ENCODE peak calls at places on chromosomes 6 and 20, in six cellular contexts. J is substantia nigra, Q is aorta, P is NCI-H1417, A is C1 segment of cervical spinal cord, R is heart right ventricle. L is an unnamed sample.

GRCh38 chr20:54794110-54794509 is 318.7 kb downstream of the DOK5 start:
- DNase-seq in J (no peak), Q (no peak), P (no peak), A (no peak), R (no peak), L (no peak)

GRCh38 chr20:14838663-14839650 is 501.5 kb upstream of the FLRT3 start:
- DNase-seq in J (no peak), Q (no peak), P (no peak), A (no peak), R (no peak), L (no peak)

GRCh38 chr6:54737247-54737646 is 109.3 kb upstream of the FAM83B start:
- DNase-seq in J (no peak), Q (no peak), P (no peak), A (no peak), R (no peak), L (no peak)

GRCh38 chr6:147099974-147100373 is 104.2 kb upstream of the STXBP5 start:
- DNase-seq in J (no peak), Q (no peak), P (no peak), A (no peak), R (no peak), L (no peak)

GRCh38 chr6:146361367-146361924 is 182.2 kb upstream of the RAB32 start:
- DNase-seq in J (no peak), Q (no peak), P (no peak), A (no peak), R (peak; percentile 32), L (no peak)

GRCh38 chr6:20708367-20709124 is 174.3 kb downstream of the CDKAL1 start:
- DNase-seq in J (no peak), Q (no peak), P (no peak), A (no peak), R (no peak), L (no peak)

GRCh38 chr6:31180500-31180899 is 10.0 kb upstream of the POU5F1 start:
- DNase-seq in J (peak; percentile 40), Q (peak; percentile 74), P (no peak), A (no peak), R (peak; percentile 91), L (peak; percentile 40)

GRCh38 chr20:59832406-59833156 is 100.9 kb downstream of the SYCP2 start:
- DNase-seq in J (no peak), Q (no peak), P (no peak), A (no peak), R (no peak), L (no peak)

GRCh38 chr20:49318430-49319203 is 40.8 kb upstream of the ZNFX1 start:
- DNase-seq in J (peak; percentile 12), Q (no peak), P (no peak), A (no peak), R (no peak), L (no peak)

GRCh38 chr6:104711371-104711770 is 148.3 kb downstream of the HACE1 start:
- DNase-seq in J (no peak), Q (no peak), P (peak; percentile 81), A (no peak), R (no peak), L (no peak)

GRCh38 chr20:38350879-38351775 is 4.8 kb downstream of the LBP start:
- DNase-seq in J (no peak), Q (peak; percentile 64), P (no peak), A (no peak), R (no peak), L (no peak)

GRCh38 chr6:25590986-25591385 is 61.0 kb upstream of the SCGN start:
- DNase-seq in J (no peak), Q (no peak), P (no peak), A (no peak), R (no peak), L (no peak)

GRCh38 chr6:61751986-61752385 is 534.0 kb downstream of the KHDRBS2 start:
- DNase-seq in J (no peak), Q (no peak), P (no peak), A (no peak), R (no peak), L (no peak)

GRCh38 chr6:73451166-73452106 is 661 bp downstream of the CGAS start:
- DNase-seq in J (peak; percentile 64), Q (peak; percentile 62), P (peak; percentile 38), A (peak; percentile 31), R (peak; percentile 35), L (no peak)

GRCh38 chr20:672975-673604 is 2.5 kb downstream of the SCRT2 start:
- DNase-seq in J (no peak), Q (no peak), P (no peak), A (no peak), R (no peak), L (no peak)

GRCh38 chr6:2209226-2209809 is 36.1 kb downstream of the GMDS start:
- DNase-seq in J (no peak), Q (no peak), P (peak; percentile 87), A (no peak), R (peak; percentile 20), L (no peak)

GRCh38 chr6:89693207-89693606 is 54.7 kb upstream of the LYRM2 start:
- DNase-seq in J (no peak), Q (no peak), P (no peak), A (no peak), R (no peak), L (no peak)

GRCh38 chr6:39076086-39076992 is 27.8 kb downstream of the GLP1R start:
- DNase-seq in J (no peak), Q (no peak), P (no peak), A (no peak), R (no peak), L (no peak)

GRCh38 chr6:21384211-21384610 is 209.3 kb upstream of the SOX4 start:
- DNase-seq in J (no peak), Q (no peak), P (no peak), A (no peak), R (no peak), L (no peak)

GRCh38 chr6:43972915-43973304 is 154.3 kb downstream of the MRPL14 start:
- DNase-seq in J (peak; percentile 64), Q (peak; percentile 94), P (no peak), A (no peak), R (peak; percentile 79), L (peak; percentile 80)

GRCh38 chr6:31896856-31897611 is 464 bp downstream of the EHMT2 start:
- DNase-seq in J (peak; percentile 45), Q (no peak), P (no peak), A (no peak), R (no peak), L (no peak)

GRCh38 chr6:2865270-2866182 is 23.9 kb upstream of the SERPINB1 start:
- DNase-seq in J (no peak), Q (no peak), P (no peak), A (no peak), R (no peak), L (no peak)

GRCh38 chr20:58906894-58907293 is 54.4 kb downstream of the GNAS start:
- DNase-seq in J (no peak), Q (no peak), P (no peak), A (no peak), R (no peak), L (no peak)

GRCh38 chr20:61532736-61533135 is 280.7 kb downstream of the CDH4 start:
- DNase-seq in J (no peak), Q (no peak), P (no peak), A (no peak), R (no peak), L (no peak)

GRCh38 chr20:776165-776564 is 7.9 kb upstream of the SLC52A3 start:
- DNase-seq in J (no peak), Q (no peak), P (no peak), A (no peak), R (no peak), L (no peak)

GRCh38 chr6:169805242-169805838 is 53.9 kb downstream of the ERMARD start:
- DNase-seq in J (no peak), Q (no peak), P (no peak), A (no peak), R (no peak), L (no peak)

GRCh38 chr6:128491643-128492206 is 28.7 kb downstream of the PTPRK start:
- DNase-seq in J (no peak), Q (no peak), P (no peak), A (peak; percentile 49), R (peak; percentile 63), L (no peak)

GRCh38 chr6:108238321-108238720 is 22.5 kb downstream of the SNX3 start:
- DNase-seq in J (no peak), Q (no peak), P (no peak), A (no peak), R (no peak), L (no peak)

GRCh38 chr20:31260326-31260932 is 3.0 kb downstream of the DEFB115 start:
- DNase-seq in J (no peak), Q (no peak), P (peak; percentile 1), A (no peak), R (no peak), L (no peak)

GRCh38 chr6:75486850-75487568 is 6.6 kb downstream of the FILIP1 start:
- DNase-seq in J (no peak), Q (no peak), P (no peak), A (no peak), R (no peak), L (no peak)

GRCh38 chr6:152746172-152746553 is 4.4 kb upstream of the VIP start:
- DNase-seq in J (no peak), Q (no peak), P (no peak), A (no peak), R (no peak), L (no peak)

GRCh38 chr20:61688411-61688810 is 377.3 kb downstream of the TAF4 start:
- DNase-seq in J (no peak), Q (no peak), P (no peak), A (no peak), R (no peak), L (no peak)

GRCh38 chr6:169212436-169212835 is 41.2 kb downstream of the THBS2 start:
- DNase-seq in J (no peak), Q (no peak), P (no peak), A (no peak), R (no peak), L (no peak)

GRCh38 chr20:2297352-2297717 is 1.5 kb downstream of the TGM3 start:
- DNase-seq in J (no peak), Q (no peak), P (no peak), A (no peak), R (no peak), L (no peak)

GRCh38 chr6:10535198-10535597 is 14.0 kb downstream of the GCNT2 start:
- DNase-seq in J (no peak), Q (no peak), P (no peak), A (no peak), R (no peak), L (no peak)

GRCh38 chr20:48683467-48684175 is 144.2 kb downstream of the PREX1 start:
- DNase-seq in J (no peak), Q (peak; percentile 33), P (no peak), A (no peak), R (no peak), L (no peak)

GRCh38 chr20:64244281-64244805 is 11.2 kb upstream of the PCMTD2 start:
- DNase-seq in J (no peak), Q (no peak), P (no peak), A (no peak), R (no peak), L (no peak)

GRCh38 chr20:33251496-33251895 is 15.7 kb downstream of the BPIFA1 start:
- DNase-seq in J (no peak), Q (no peak), P (no peak), A (no peak), R (no peak), L (no peak)

GRCh38 chr6:119671105-119671504 is 321.5 kb upstream of the MAN1A1 start:
- DNase-seq in J (no peak), Q (no peak), P (no peak), A (no peak), R (no peak), L (no peak)